ENCODE peak calls at places on chromosomes 4 and X, in nine cellular contexts. One of them, this sample, is unnamed.

GRCh38 chr4:149264093-149264733 is 551.4 kb downstream of the IQCM start:
- DNase-seq in OCI-LY7: peak; percentile 61
- DNase-seq in cardiac muscle cell: peak; percentile 67
- DNase-seq in NB4: peak; percentile 55
- DNase-seq in psoas muscle: no peak
- DNase-seq in AG10803: peak; percentile 67
- DNase-seq in fibroblast of mammary gland: peak; percentile 66
- DNase-seq in GM12878: peak; percentile 4
- DNase-seq in mucosa of descending colon: peak; percentile 25
- DNase-seq in this sample: no peak

GRCh38 chr4:43709443-43709842 is 739.2 kb downstream of the KCTD8 start:
- DNase-seq in OCI-LY7: no peak
- DNase-seq in mucosa of descending colon: no peak
- DNase-seq in fibroblast of mammary gland: no peak
- DNase-seq in AG10803: no peak
- DNase-seq in GM12878: no peak
- DNase-seq in NB4: no peak
- DNase-seq in psoas muscle: no peak
- DNase-seq in cardiac muscle cell: no peak
- DNase-seq in this sample: no peak

GRCh38 chr4:156942991-156943390 is 28.6 kb downstream of the PDGFC start:
- DNase-seq in GM12878: no peak
- DNase-seq in OCI-LY7: no peak
- DNase-seq in psoas muscle: no peak
- DNase-seq in NB4: no peak
- DNase-seq in mucosa of descending colon: no peak
- DNase-seq in fibroblast of mammary gland: no peak
- DNase-seq in AG10803: no peak
- DNase-seq in cardiac muscle cell: no peak
- DNase-seq in this sample: no peak

GRCh38 chrX:2894885-2895292 is 34.2 kb downstream of the ARSD start:
- DNase-seq in OCI-LY7: no peak
- DNase-seq in NB4: peak; percentile 88
- DNase-seq in mucosa of descending colon: peak; percentile 55
- DNase-seq in cardiac muscle cell: peak; percentile 38
- DNase-seq in psoas muscle: no peak
- DNase-seq in fibroblast of mammary gland: peak; percentile 26
- DNase-seq in AG10803: peak; percentile 5
- DNase-seq in GM12878: no peak
- DNase-seq in this sample: no peak

GRCh38 chrX:124045109-124045508 is 83.6 kb downstream of the STAG2 start:
- DNase-seq in NB4: peak; percentile 14
- DNase-seq in GM12878: no peak
- DNase-seq in cardiac muscle cell: peak; percentile 6
- DNase-seq in AG10803: no peak
- DNase-seq in OCI-LY7: no peak
- DNase-seq in mucosa of descending colon: no peak
- DNase-seq in fibroblast of mammary gland: peak; percentile 21
- DNase-seq in psoas muscle: no peak
- DNase-seq in this sample: no peak

GRCh38 chr4:114108869-114109268 is 129.4 kb upstream of the ARSJ start:
- DNase-seq in NB4: no peak
- DNase-seq in GM12878: peak; percentile 15
- DNase-seq in mucosa of descending colon: no peak
- DNase-seq in psoas muscle: no peak
- DNase-seq in fibroblast of mammary gland: peak; percentile 87
- DNase-seq in AG10803: peak; percentile 19
- DNase-seq in OCI-LY7: no peak
- DNase-seq in cardiac muscle cell: no peak
- DNase-seq in this sample: no peak

GRCh38 chrX:66672106-66672505 is 33.2 kb upstream of the EDA2R start:
- DNase-seq in GM12878: no peak
- DNase-seq in psoas muscle: no peak
- DNase-seq in NB4: no peak
- DNase-seq in cardiac muscle cell: no peak
- DNase-seq in AG10803: no peak
- DNase-seq in OCI-LY7: no peak
- DNase-seq in fibroblast of mammary gland: peak; percentile 40
- DNase-seq in mucosa of descending colon: no peak
- DNase-seq in this sample: no peak

GRCh38 chr4:47570816-47571215 is 85.7 kb downstream of the ATP10D start:
- DNase-seq in psoas muscle: no peak
- DNase-seq in OCI-LY7: no peak
- DNase-seq in mucosa of descending colon: no peak
- DNase-seq in GM12878: no peak
- DNase-seq in NB4: no peak
- DNase-seq in cardiac muscle cell: no peak
- DNase-seq in AG10803: no peak
- DNase-seq in fibroblast of mammary gland: no peak
- DNase-seq in this sample: no peak

GRCh38 chrX:36436286-36436860 is 516.8 kb downstream of the CFAP47 start:
- DNase-seq in AG10803: no peak
- DNase-seq in mucosa of descending colon: no peak
- DNase-seq in fibroblast of mammary gland: no peak
- DNase-seq in OCI-LY7: no peak
- DNase-seq in GM12878: no peak
- DNase-seq in cardiac muscle cell: no peak
- DNase-seq in NB4: no peak
- DNase-seq in psoas muscle: no peak
- DNase-seq in this sample: no peak

GRCh38 chrX:10156199-10157031 is at the start of gene CLCN4:
- DNase-seq in AG10803: peak; percentile 64
- DNase-seq in fibroblast of mammary gland: peak; percentile 43
- DNase-seq in OCI-LY7: peak; percentile 65
- DNase-seq in cardiac muscle cell: peak; percentile 74
- DNase-seq in GM12878: no peak
- DNase-seq in psoas muscle: peak; percentile 74
- DNase-seq in NB4: peak; percentile 41
- DNase-seq in mucosa of descending colon: peak; percentile 27
- DNase-seq in this sample: peak; percentile 26

GRCh38 chrX:130108647-130109428 is 1.5 kb downstream of the ELF4 start:
- DNase-seq in mucosa of descending colon: peak; percentile 67
- DNase-seq in AG10803: peak; percentile 39
- DNase-seq in NB4: peak; percentile 82
- DNase-seq in GM12878: no peak
- DNase-seq in fibroblast of mammary gland: no peak
- DNase-seq in cardiac muscle cell: no peak
- DNase-seq in psoas muscle: peak; percentile 47
- DNase-seq in OCI-LY7: peak; percentile 53
- DNase-seq in this sample: no peak

GRCh38 chrX:39757971-39758370 is 339.8 kb downstream of the BCOR start:
- DNase-seq in OCI-LY7: no peak
- DNase-seq in AG10803: peak; percentile 82
- DNase-seq in cardiac muscle cell: peak; percentile 79
- DNase-seq in fibroblast of mammary gland: peak; percentile 55
- DNase-seq in mucosa of descending colon: no peak
- DNase-seq in NB4: no peak
- DNase-seq in GM12878: no peak
- DNase-seq in psoas muscle: no peak
- DNase-seq in this sample: no peak

GRCh38 chr4:187504974-187505797 is 490.4 kb upstream of the ZFP42 start:
- DNase-seq in GM12878: no peak
- DNase-seq in AG10803: no peak
- DNase-seq in OCI-LY7: no peak
- DNase-seq in cardiac muscle cell: no peak
- DNase-seq in fibroblast of mammary gland: no peak
- DNase-seq in NB4: no peak
- DNase-seq in mucosa of descending colon: no peak
- DNase-seq in psoas muscle: no peak
- DNase-seq in this sample: no peak

GRCh38 chr4:78612398-78613005 is 60.9 kb downstream of the ANXA3 start:
- DNase-seq in mucosa of descending colon: peak; percentile 61
- DNase-seq in psoas muscle: no peak
- DNase-seq in AG10803: peak; percentile 73
- DNase-seq in NB4: peak; percentile 68
- DNase-seq in OCI-LY7: peak; percentile 82
- DNase-seq in fibroblast of mammary gland: peak; percentile 69
- DNase-seq in cardiac muscle cell: peak; percentile 77
- DNase-seq in GM12878: no peak
- DNase-seq in this sample: no peak

GRCh38 chrX:13092455-13092941 is 48.1 kb upstream of the FAM9C start:
- DNase-seq in psoas muscle: peak; percentile 16
- DNase-seq in AG10803: no peak
- DNase-seq in GM12878: peak; percentile 95
- DNase-seq in NB4: peak; percentile 93
- DNase-seq in mucosa of descending colon: peak; percentile 76
- DNase-seq in OCI-LY7: no peak
- DNase-seq in cardiac muscle cell: no peak
- DNase-seq in fibroblast of mammary gland: no peak
- DNase-seq in this sample: peak; percentile 34

GRCh38 chr4:124044330-124044729 is 647.7 kb downstream of the SPRY1 start:
- DNase-seq in GM12878: no peak
- DNase-seq in AG10803: no peak
- DNase-seq in NB4: no peak
- DNase-seq in OCI-LY7: no peak
- DNase-seq in fibroblast of mammary gland: no peak
- DNase-seq in psoas muscle: no peak
- DNase-seq in mucosa of descending colon: no peak
- DNase-seq in cardiac muscle cell: no peak
- DNase-seq in this sample: no peak

GRCh38 chrX:110327336-110327735 is 9.5 kb upstream of the AMMECR1 start:
- DNase-seq in mucosa of descending colon: no peak
- DNase-seq in OCI-LY7: no peak
- DNase-seq in NB4: peak; percentile 66
- DNase-seq in AG10803: no peak
- DNase-seq in fibroblast of mammary gland: no peak
- DNase-seq in GM12878: no peak
- DNase-seq in psoas muscle: no peak
- DNase-seq in cardiac muscle cell: no peak
- DNase-seq in this sample: no peak

GRCh38 chr4:155967098-155967497 is 13.4 kb upstream of the CTSO start:
- DNase-seq in psoas muscle: no peak
- DNase-seq in fibroblast of mammary gland: peak; percentile 88
- DNase-seq in NB4: no peak
- DNase-seq in cardiac muscle cell: no peak
- DNase-seq in mucosa of descending colon: no peak
- DNase-seq in OCI-LY7: no peak
- DNase-seq in GM12878: no peak
- DNase-seq in AG10803: peak; percentile 44
- DNase-seq in this sample: no peak

GRCh38 chr4:7904942-7905341 is 34.7 kb downstream of the AFAP1 start:
- DNase-seq in NB4: no peak
- DNase-seq in OCI-LY7: no peak
- DNase-seq in AG10803: peak; percentile 95
- DNase-seq in cardiac muscle cell: peak; percentile 97
- DNase-seq in mucosa of descending colon: no peak
- DNase-seq in fibroblast of mammary gland: peak; percentile 96
- DNase-seq in psoas muscle: no peak
- DNase-seq in GM12878: no peak
- DNase-seq in this sample: no peak

GRCh38 chrX:55758033-55758432 is 40.5 kb downstream of the RRAGB start:
- DNase-seq in NB4: no peak
- DNase-seq in AG10803: no peak
- DNase-seq in psoas muscle: no peak
- DNase-seq in OCI-LY7: no peak
- DNase-seq in mucosa of descending colon: no peak
- DNase-seq in cardiac muscle cell: peak; percentile 2
- DNase-seq in fibroblast of mammary gland: peak; percentile 33
- DNase-seq in GM12878: no peak
- DNase-seq in this sample: no peak

GRCh38 chrX:17443546-17443945 is 68.5 kb downstream of the NHS start:
- DNase-seq in mucosa of descending colon: no peak
- DNase-seq in OCI-LY7: no peak
- DNase-seq in AG10803: peak; percentile 67
- DNase-seq in fibroblast of mammary gland: peak; percentile 42
- DNase-seq in NB4: no peak
- DNase-seq in cardiac muscle cell: peak; percentile 17
- DNase-seq in psoas muscle: no peak
- DNase-seq in GM12878: no peak
- DNase-seq in this sample: no peak

GRCh38 chrX:24498975-24499374 is 33.9 kb downstream of the PDK3 start:
- DNase-seq in AG10803: peak; percentile 2
- DNase-seq in GM12878: no peak
- DNase-seq in psoas muscle: no peak
- DNase-seq in NB4: peak; percentile 13
- DNase-seq in mucosa of descending colon: no peak
- DNase-seq in fibroblast of mammary gland: peak; percentile 22
- DNase-seq in cardiac muscle cell: peak; percentile 14
- DNase-seq in OCI-LY7: peak; percentile 37
- DNase-seq in this sample: no peak

GRCh38 chrX:150874448-150874847 is 24.0 kb downstream of the CD99L2 start:
- DNase-seq in NB4: no peak
- DNase-seq in GM12878: no peak
- DNase-seq in OCI-LY7: no peak
- DNase-seq in mucosa of descending colon: no peak
- DNase-seq in cardiac muscle cell: no peak
- DNase-seq in fibroblast of mammary gland: no peak
- DNase-seq in psoas muscle: peak; percentile 25
- DNase-seq in AG10803: no peak
- DNase-seq in this sample: no peak
- TF ChIP-seq CTCF in NB4: no peak
- TF ChIP-seq CTCF in GM12878: no peak
- TF ChIP-seq CTCF in OCI-LY7: no peak
- TF ChIP-seq CTCF in mucosa of descending colon: no peak
- TF ChIP-seq CTCF in cardiac muscle cell: no peak
- TF ChIP-seq CTCF in fibroblast of mammary gland: no peak
- TF ChIP-seq CTCF in psoas muscle: no peak
- TF ChIP-seq CTCF in AG10803: no peak
- TF ChIP-seq CTCF in this sample: no peak

GRCh38 chr4:84482564-84483563 is 16.2 kb downstream of the NKX6-1 start:
- DNase-seq in AG10803: peak; percentile 29
- DNase-seq in GM12878: no peak
- DNase-seq in NB4: no peak
- DNase-seq in OCI-LY7: no peak
- DNase-seq in fibroblast of mammary gland: peak; percentile 36
- DNase-seq in psoas muscle: peak; percentile 31
- DNase-seq in mucosa of descending colon: peak; percentile 72
- DNase-seq in cardiac muscle cell: peak; percentile 24
- DNase-seq in this sample: no peak
- TF ChIP-seq CTCF in AG10803: peak; percentile 42
- TF ChIP-seq CTCF in GM12878: no peak
- TF ChIP-seq CTCF in NB4: no peak
- TF ChIP-seq CTCF in OCI-LY7: no peak
- TF ChIP-seq CTCF in fibroblast of mammary gland: peak; percentile 45
- TF ChIP-seq CTCF in psoas muscle: peak; percentile 47
- TF ChIP-seq CTCF in mucosa of descending colon: peak; percentile 70
- TF ChIP-seq CTCF in cardiac muscle cell: peak; percentile 54
- TF ChIP-seq CTCF in this sample: no peak

DNA sequence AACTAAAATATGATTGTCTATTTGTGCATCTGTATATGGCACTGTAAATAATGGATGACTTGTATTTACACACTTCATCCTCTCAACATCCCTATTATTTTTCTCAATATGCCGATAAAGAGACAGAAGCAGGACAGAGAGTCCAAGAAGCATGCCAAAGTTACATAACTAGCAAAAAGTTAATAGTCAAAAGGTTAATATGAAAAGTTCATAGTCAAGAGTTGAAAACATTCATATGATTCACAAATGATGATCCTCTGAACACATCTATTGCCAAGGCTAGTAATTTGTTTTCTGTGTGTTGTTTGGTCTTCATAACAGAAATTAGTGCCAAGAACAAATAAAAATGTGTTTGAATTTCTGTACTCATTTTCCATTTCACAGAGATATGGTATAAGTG is 231.0 kb downstream of the ADAMTS3 start:
- DNase-seq in psoas muscle: no peak
- DNase-seq in AG10803: no peak
- DNase-seq in OCI-LY7: no peak
- DNase-seq in cardiac muscle cell: no peak
- DNase-seq in NB4: no peak
- DNase-seq in mucosa of descending colon: no peak
- DNase-seq in GM12878: no peak
- DNase-seq in fibroblast of mammary gland: no peak
- DNase-seq in this sample: no peak
- TF ChIP-seq CTCF in psoas muscle: no peak
- TF ChIP-seq CTCF in AG10803: no peak
- TF ChIP-seq CTCF in OCI-LY7: no peak
- TF ChIP-seq CTCF in cardiac muscle cell: no peak
- TF ChIP-seq CTCF in NB4: no peak
- TF ChIP-seq CTCF in mucosa of descending colon: no peak
- TF ChIP-seq CTCF in GM12878: no peak
- TF ChIP-seq CTCF in fibroblast of mammary gland: no peak
- TF ChIP-seq CTCF in this sample: no peak

GRCh38 chr4:54449999-54450398 is 207.8 kb upstream of the KIT start:
- DNase-seq in cardiac muscle cell: no peak
- DNase-seq in AG10803: no peak
- DNase-seq in fibroblast of mammary gland: no peak
- DNase-seq in OCI-LY7: no peak
- DNase-seq in mucosa of descending colon: no peak
- DNase-seq in GM12878: no peak
- DNase-seq in NB4: no peak
- DNase-seq in psoas muscle: no peak
- DNase-seq in this sample: no peak
- TF ChIP-seq CTCF in cardiac muscle cell: no peak
- TF ChIP-seq CTCF in AG10803: no peak
- TF ChIP-seq CTCF in fibroblast of mammary gland: no peak
- TF ChIP-seq CTCF in OCI-LY7: no peak
- TF ChIP-seq CTCF in mucosa of descending colon: no peak
- TF ChIP-seq CTCF in GM12878: no peak
- TF ChIP-seq CTCF in NB4: no peak
- TF ChIP-seq CTCF in psoas muscle: no peak
- TF ChIP-seq CTCF in this sample: no peak

This sample was measured in activated B cell treated with CpG ODN at 0.5 μM for 24 hours.